ENCODE peak calls at places on chromosomes 12 and 14, in seven cellular contexts. F, D, Y, O, W, V and M are unnamed samples.

GRCh38 chr12:26845984-26846383 is 13.0 kb upstream of the ITPR2 start:
- DNase-seq in F (no peak), Y (no peak), O (peak), W (no peak), D (no peak), V (no peak), M (no peak)

GRCh38 chr12:119940881-119941280 is 48.2 kb upstream of the BICDL1 start:
- DNase-seq in D (no peak), O (no peak), F (no peak), W (peak), Y (no peak), V (no peak), M (peak)

GRCh38 chr12:6919588-6919987 is 5.2 kb downstream of the ENO2 start:
- DNase-seq in D (no peak), F (no peak), Y (peak), V (no peak), O (no peak), W (no peak), M (no peak)

GRCh38 chr12:68608191-68608590 is 2.5 kb upstream of the RAP1B start:
- DNase-seq in D (no peak), O (no peak), W (no peak), Y (no peak), F (no peak), V (no peak), M (no peak)

GRCh38 chr12:117119592-117120198 is 20.5 kb upstream of the TESC start:
- DNase-seq in F (no peak), D (peak), W (peak), V (no peak), Y (no peak), O (peak), M (peak)

GRCh38 chr12:22215467-22216253 is 118.8 kb downstream of the ST8SIA1 start:
- DNase-seq in V (no peak), W (no peak), D (no peak), O (no peak), Y (no peak), F (no peak), M (no peak)

GRCh38 chr14:77133718-77134338 is 7.8 kb downstream of the ZDHHC22 start:
- DNase-seq in F (peak), Y (no peak), O (peak), W (peak), V (no peak), D (peak), M (no peak)

GRCh38 chr14:73245401-73246325 is 8.4 kb downstream of the PAPLN start:
- DNase-seq in V (no peak), D (peak), F (peak), W (no peak), O (peak), Y (no peak), M (no peak)

GRCh38 chr12:56126732-56127239 is 1.3 kb upstream of the ESYT1 start:
- DNase-seq in F (no peak), V (no peak), D (no peak), Y (no peak), W (no peak), O (no peak), M (no peak)

GRCh38 chr12:1373887-1374286 is 220.5 kb downstream of the FBXL14 start:
- DNase-seq in V (no peak), O (no peak), W (no peak), D (no peak), F (no peak), Y (no peak), M (no peak)

GRCh38 chr12:57626929-57627445 is 6.0 kb downstream of the B4GALNT1 start:
- DNase-seq in W (no peak), Y (no peak), V (no peak), O (no peak), D (no peak), F (no peak), M (no peak)

GRCh38 chr12:57158665-57159064 is 11.2 kb upstream of the LRP1-AS start:
- DNase-seq in Y (peak), F (no peak), W (no peak), O (no peak), D (no peak), V (no peak), M (no peak)

GRCh38 chr14:33781267-33781666 is 169.6 kb downstream of the EGLN3 start:
- DNase-seq in D (no peak), V (no peak), Y (no peak), F (no peak), W (no peak), O (no peak), M (no peak)

GRCh38 chr14:74649167-74649566 is 37.1 kb upstream of the LTBP2 start:
- DNase-seq in D (no peak), V (no peak), F (no peak), W (no peak), Y (no peak), O (no peak), M (no peak)

GRCh38 chr12:22665476-22665875 is 40.5 kb downstream of the ETNK1 start:
- DNase-seq in Y (no peak), V (no peak), D (no peak), W (no peak), F (no peak), O (no peak), M (no peak)

GRCh38 chr12:92973614-92974013 is 44.5 kb upstream of the EEA1 start:
- DNase-seq in F (no peak), Y (no peak), V (no peak), D (no peak), O (no peak), W (peak), M (no peak)

GRCh38 chr12:54759751-54760150 is 94.6 kb upstream of the MUCL1 start:
- DNase-seq in F (no peak), D (no peak), Y (no peak), W (peak), V (no peak), O (peak), M (peak)

GRCh38 chr12:6370994-6371754 is 4.2 kb downstream of the SCNN1A start:
- DNase-seq in D (no peak), O (peak), F (peak), Y (peak), W (peak), V (no peak), M (peak)

GRCh38 chr14:101135796-101136742 is 232.5 kb upstream of the RTL1 start:
- DNase-seq in F (no peak), D (no peak), W (no peak), Y (no peak), V (peak), O (no peak), M (no peak)

GRCh38 chr14:31766315-31766892 is 205.2 kb downstream of the NUBPL start:
- DNase-seq in O (no peak), W (no peak), D (no peak), F (no peak), V (no peak), Y (no peak), M (no peak)

GRCh38 chr14:65169351-65169750 is 67.0 kb upstream of the MAX start:
- DNase-seq in F (no peak), V (no peak), D (no peak), W (no peak), Y (no peak), O (no peak), M (no peak)

GRCh38 chr12:5379737-5380496 is 52.0 kb upstream of the NTF3 start:
- DNase-seq in D (no peak), Y (no peak), O (no peak), W (no peak), V (no peak), F (no peak), M (peak)

GRCh38 chr12:47807338-47807737 is 12.4 kb downstream of the HDAC7 start:
- DNase-seq in Y (no peak), D (no peak), O (no peak), F (no peak), V (no peak), W (no peak), M (no peak)

GRCh38 chr14:100498068-100498467 is 89.1 kb downstream of the BEGAIN start:
- DNase-seq in D (no peak), V (no peak), W (no peak), O (no peak), Y (no peak), F (no peak), M (no peak)

GRCh38 chr12:49553512-49554088 is 14.3 kb downstream of the MCRS1 start:
- DNase-seq in Y (no peak), W (peak), D (no peak), O (no peak), V (no peak), F (no peak), M (no peak)

GRCh38 chr12:57454213-57454565 is 918 bp upstream of the INHBE start:
- DNase-seq in O (no peak), F (no peak), V (no peak), W (no peak), D (no peak), Y (no peak), M (no peak)

GRCh38 chr12:57112492-57113294 is 1.5 kb upstream of the STAT6 start:
- DNase-seq in Y (no peak), W (no peak), D (no peak), V (no peak), F (no peak), O (no peak), M (peak)

GRCh38 chr12:1977109-1977508 is 27.1 kb downstream of the DCP1B start:
- DNase-seq in Y (no peak), V (no peak), W (no peak), O (no peak), F (no peak), D (no peak), M (no peak)

GRCh38 chr12:24705741-24706358 is 243.1 kb downstream of the BCAT1 start:
- DNase-seq in D (peak), Y (no peak), V (no peak), O (no peak), W (no peak), F (peak), M (no peak)

GRCh38 chr12:112001555-112001954 is 11.4 kb downstream of the TMEM116 start:
- DNase-seq in V (no peak), Y (no peak), F (no peak), O (no peak), W (no peak), D (no peak), M (no peak)

GRCh38 chr12:21989819-21990412 is 48.7 kb upstream of the ABCC9 start:
- DNase-seq in Y (no peak), V (no peak), F (no peak), W (peak), D (no peak), O (peak), M (no peak)

GRCh38 chr12:28568083-28568482 is 377.8 kb downstream of the CCDC91 start:
- DNase-seq in V (no peak), Y (peak), O (peak), F (peak), D (no peak), W (peak), M (peak)

GRCh38 chr12:4701383-4701782 is 18.8 kb upstream of the GALNT8 start:
- DNase-seq in D (no peak), W (no peak), V (peak), Y (peak), O (no peak), F (no peak), M (no peak)

GRCh38 chr12:41189395-41190251 is 1.5 kb downstream of the PDZRN4 start:
- DNase-seq in F (peak), W (no peak), Y (peak), O (no peak), D (no peak), V (no peak), M (no peak)

DNA sequence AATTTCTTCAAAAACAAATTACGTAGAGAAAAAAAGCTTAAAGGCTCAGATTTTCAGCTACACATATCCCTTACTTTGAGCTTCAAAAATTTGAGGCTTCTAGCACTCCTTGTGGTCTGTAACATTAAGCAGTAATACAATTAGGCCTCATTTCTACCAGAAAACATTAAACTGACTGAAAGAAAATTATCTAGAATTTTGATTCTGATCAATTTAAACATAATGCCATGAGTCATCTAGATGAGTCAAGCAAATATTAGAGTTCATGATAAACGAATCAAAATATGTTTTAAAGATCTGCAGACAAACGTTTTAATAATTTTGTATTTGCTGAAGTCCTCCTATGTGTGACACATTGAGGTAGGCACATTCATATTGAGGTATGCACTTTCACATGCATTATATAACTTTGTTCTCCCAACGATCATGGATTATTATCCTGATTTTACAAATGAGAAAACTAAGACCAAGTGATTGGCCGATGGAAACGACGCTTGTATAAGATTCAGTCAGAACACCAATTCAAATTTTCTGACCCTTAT is 4.3 kb downstream of the OSBPL8 start:
- DNase-seq in F (no peak), W (no peak), D (no peak), Y (no peak), V (no peak), O (no peak), M (no peak)
- TF ChIP-seq POLR2A in F (no peak), W (no peak), D (no peak), Y (no peak), V (no peak), O (no peak), M (no peak)

DNA sequence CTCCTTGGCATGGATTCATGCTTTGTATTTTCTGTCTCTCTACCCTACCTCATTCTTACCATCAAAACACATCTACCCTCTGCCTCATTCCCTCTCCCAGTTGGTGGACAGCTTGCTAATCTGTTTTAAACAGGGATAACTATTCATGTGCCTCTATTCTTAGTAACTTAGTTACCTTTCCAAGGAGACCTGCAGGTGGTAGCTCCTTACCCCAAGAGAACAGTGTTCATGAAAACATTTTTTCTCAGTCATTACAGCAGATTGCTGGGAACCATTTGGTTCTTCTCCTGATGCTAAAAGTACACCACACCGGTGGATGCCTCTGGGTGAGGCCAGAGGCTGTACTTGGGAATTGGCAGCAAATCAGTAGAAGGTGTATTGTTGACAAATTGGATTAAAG is 73.0 kb downstream of the CMKLR1 start:
- DNase-seq in V (no peak), D (no peak), F (no peak), O (no peak), Y (no peak), W (no peak), M (no peak)
- TF ChIP-seq POLR2A in V (no peak), D (no peak), F (no peak), O (no peak), Y (no peak), W (no peak), M (no peak)

DNA sequence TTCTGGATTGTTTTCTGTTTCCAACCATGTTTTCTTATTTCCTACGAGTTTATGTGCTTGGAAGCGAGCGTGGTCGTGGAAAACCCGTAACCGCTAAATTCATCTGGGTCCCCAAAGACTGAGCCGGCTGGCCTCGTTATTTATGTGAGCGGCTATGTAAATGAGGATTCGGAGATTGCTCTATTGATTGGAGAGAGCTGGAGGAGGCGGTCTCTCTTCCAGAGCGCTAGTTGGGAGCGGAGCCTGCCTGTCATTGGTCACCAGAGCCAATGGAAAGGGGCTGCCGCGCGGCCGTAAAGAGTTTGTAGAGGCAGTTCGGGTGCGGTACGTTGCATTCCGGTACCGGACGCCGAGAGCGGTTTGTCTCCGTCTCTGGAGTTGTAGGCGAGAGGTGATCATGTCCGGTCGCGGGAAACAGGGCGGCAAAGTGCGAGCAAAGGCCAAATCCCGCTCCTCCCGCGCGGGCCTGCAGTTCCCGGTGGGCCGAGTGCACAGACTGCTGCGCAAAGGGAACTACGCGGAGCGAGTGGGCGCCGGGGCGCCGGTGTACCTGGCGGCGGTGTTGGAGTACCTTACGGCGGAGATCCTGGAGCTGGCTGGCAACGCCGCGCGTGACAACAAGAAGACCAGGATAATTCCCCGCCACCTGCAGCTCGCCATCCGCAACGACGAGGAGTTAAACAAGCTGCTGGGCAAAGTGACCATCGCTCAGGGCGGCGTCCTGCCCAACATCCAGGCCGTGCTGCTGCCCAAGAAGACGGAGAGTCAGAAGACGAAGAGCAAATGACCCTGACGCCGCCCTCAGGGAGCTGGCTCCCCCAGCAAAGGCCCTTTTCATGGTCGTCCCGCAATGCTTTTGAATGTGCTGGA is 29.0 kb downstream of the WBP11 start:
- DNase-seq in Y (peak), D (peak), F (peak), O (peak), V (peak), W (peak), M (no peak)
- TF ChIP-seq POLR2A in Y (peak), D (peak), F (peak), O (peak), V (peak), W (peak), M (no peak)

DNA sequence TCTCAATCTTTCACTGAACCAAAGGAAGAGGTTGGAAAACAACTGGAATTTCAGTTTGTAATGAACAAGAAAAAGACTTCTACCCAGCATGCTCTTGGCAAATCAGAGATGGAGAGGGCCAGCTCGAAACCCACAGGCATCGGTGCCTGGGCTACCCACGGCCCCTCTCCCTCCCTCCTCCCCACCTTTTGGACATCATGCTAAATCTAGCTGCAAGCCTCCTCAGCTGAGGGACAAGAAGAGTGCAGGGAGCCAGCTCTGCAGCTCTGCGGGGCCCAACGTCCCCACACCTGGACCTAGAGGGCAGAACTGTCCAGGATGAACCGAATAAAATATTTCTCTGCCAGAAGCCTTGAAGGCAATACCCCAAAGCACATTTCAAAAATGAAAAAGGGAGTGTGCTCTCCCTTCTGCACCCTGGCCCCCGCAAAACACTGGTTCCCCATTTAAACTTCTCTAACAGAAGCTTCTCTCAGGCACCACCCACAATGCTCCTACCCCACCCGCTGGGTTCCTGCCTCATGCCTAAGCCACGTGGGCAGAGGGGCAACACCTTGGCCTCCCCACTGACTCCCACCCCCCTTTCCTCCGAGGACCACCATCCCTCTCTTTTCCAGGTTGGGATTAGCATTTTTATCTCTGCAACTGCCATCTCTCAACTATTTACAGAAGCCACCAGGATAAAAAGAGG is 8.2 kb downstream of the CAMKK2 start:
- DNase-seq in F (no peak), V (no peak), W (no peak), Y (no peak), D (no peak), O (no peak), M (no peak)
- TF ChIP-seq POLR2A in F (no peak), V (no peak), W (no peak), Y (no peak), D (no peak), O (no peak), M (no peak)

GRCh38 chr12:98516184-98516873 is 939 bp downstream of the TMPO start:
- DNase-seq in O (peak), Y (peak), D (peak), F (peak), V (no peak), W (peak), M (peak)
- TF ChIP-seq POLR2A in O (no peak), Y (no peak), D (no peak), F (no peak), V (no peak), W (peak), M (peak)